ENCODE peak calls at places on chromosomes 3 and 15, in four cellular contexts. One of them, this sample, is unnamed.

GRCh38 chr3:69865920-69866679 is 126.8 kb downstream of the MITF start:
- DNase-seq in astrocyte: no peak
- DNase-seq in left ventricle myocardium superior: peak
- DNase-seq in activated T-cell treated with anti-CD3 and anti-CD28 coated beads for 1 hour: no peak
- DNase-seq in this sample: no peak

GRCh38 chr3:106440672-106441071 is 571.9 kb upstream of the CBLB start:
- DNase-seq in left ventricle myocardium superior: no peak
- DNase-seq in activated T-cell treated with anti-CD3 and anti-CD28 coated beads for 1 hour: no peak
- DNase-seq in astrocyte: no peak
- DNase-seq in this sample: no peak

GRCh38 chr3:170410428-170411029 is 8.1 kb upstream of the CLDN11 start:
- DNase-seq in astrocyte: no peak
- DNase-seq in left ventricle myocardium superior: no peak
- DNase-seq in activated T-cell treated with anti-CD3 and anti-CD28 coated beads for 1 hour: no peak
- DNase-seq in this sample: no peak

GRCh38 chr3:139302084-139302800 is 41.6 kb upstream of the MRPS22 start:
- DNase-seq in astrocyte: peak
- DNase-seq in activated T-cell treated with anti-CD3 and anti-CD28 coated beads for 1 hour: no peak
- DNase-seq in left ventricle myocardium superior: peak
- DNase-seq in this sample: no peak

GRCh38 chr3:38018296-38019266 is 10.9 kb downstream of the PLCD1 start:
- DNase-seq in activated T-cell treated with anti-CD3 and anti-CD28 coated beads for 1 hour: no peak
- DNase-seq in left ventricle myocardium superior: peak
- DNase-seq in astrocyte: no peak
- DNase-seq in this sample: no peak

GRCh38 chr3:124886168-124887051 is 755 bp downstream of the ITGB5 start:
- DNase-seq in astrocyte: no peak
- DNase-seq in left ventricle myocardium superior: peak
- DNase-seq in activated T-cell treated with anti-CD3 and anti-CD28 coated beads for 1 hour: peak
- DNase-seq in this sample: no peak

GRCh38 chr3:184417619-184418327 is 37.9 kb downstream of the CHRD start:
- DNase-seq in activated T-cell treated with anti-CD3 and anti-CD28 coated beads for 1 hour: peak
- DNase-seq in left ventricle myocardium superior: peak
- DNase-seq in astrocyte: peak
- DNase-seq in this sample: peak

GRCh38 chr15:70566047-70566835 is 197.1 kb downstream of the UACA start:
- DNase-seq in astrocyte: no peak
- DNase-seq in activated T-cell treated with anti-CD3 and anti-CD28 coated beads for 1 hour: no peak
- DNase-seq in left ventricle myocardium superior: no peak
- DNase-seq in this sample: no peak

GRCh38 chr15:62173215-62173614 is 8.1 kb upstream of the C2CD4B start:
- DNase-seq in activated T-cell treated with anti-CD3 and anti-CD28 coated beads for 1 hour: no peak
- DNase-seq in left ventricle myocardium superior: peak
- DNase-seq in astrocyte: no peak
- DNase-seq in this sample: no peak

GRCh38 chr3:151439652-151440125 is 21.2 kb downstream of the IGSF10 start:
- DNase-seq in activated T-cell treated with anti-CD3 and anti-CD28 coated beads for 1 hour: no peak
- DNase-seq in left ventricle myocardium superior: no peak
- DNase-seq in astrocyte: peak
- DNase-seq in this sample: no peak

GRCh38 chr3:36132214-36132613 is 248.1 kb upstream of the STAC start:
- DNase-seq in left ventricle myocardium superior: no peak
- DNase-seq in activated T-cell treated with anti-CD3 and anti-CD28 coated beads for 1 hour: no peak
- DNase-seq in astrocyte: no peak
- DNase-seq in this sample: no peak

GRCh38 chr3:98733055-98733777 is 29.9 kb upstream of the ST3GAL6 start:
- DNase-seq in left ventricle myocardium superior: peak
- DNase-seq in activated T-cell treated with anti-CD3 and anti-CD28 coated beads for 1 hour: no peak
- DNase-seq in astrocyte: peak
- DNase-seq in this sample: peak

GRCh38 chr3:192060160-192060783 is 599.3 kb downstream of the PYDC2 start:
- DNase-seq in astrocyte: peak
- DNase-seq in left ventricle myocardium superior: no peak
- DNase-seq in activated T-cell treated with anti-CD3 and anti-CD28 coated beads for 1 hour: no peak
- DNase-seq in this sample: no peak

GRCh38 chr3:87793322-87793877 is 265.4 kb downstream of the CGGBP1 start:
- DNase-seq in left ventricle myocardium superior: no peak
- DNase-seq in activated T-cell treated with anti-CD3 and anti-CD28 coated beads for 1 hour: no peak
- DNase-seq in astrocyte: no peak
- DNase-seq in this sample: no peak

GRCh38 chr15:31273258-31273941 is 53.2 kb upstream of the KLF13 start:
- DNase-seq in left ventricle myocardium superior: no peak
- DNase-seq in activated T-cell treated with anti-CD3 and anti-CD28 coated beads for 1 hour: no peak
- DNase-seq in astrocyte: no peak
- DNase-seq in this sample: no peak